ENCODE peak calls at places on chromosomes 4 and X, in six cellular contexts. Z, T, Q, H, R and A are unnamed samples.

GRCh38 chrX:50115973-50116372 is 84.8 kb downstream of the AKAP4 start:
- DNase-seq in Q (no peak), T (no peak), H (no peak), R (no peak), Z (no peak), A (no peak)

GRCh38 chrX:48683411-48683982 is at the start of gene WAS:
- DNase-seq in T (no peak), Q (no peak), Z (no peak), H (no peak), R (no peak), A (no peak)

GRCh38 chr4:39614487-39615162 is 24.0 kb downstream of the SMIM14 start:
- DNase-seq in Q (no peak), T (peak), H (no peak), R (no peak), Z (peak), A (no peak)

GRCh38 chr4:7030856-7031255 is 12.3 kb upstream of the TADA2B start:
- DNase-seq in T (no peak), Z (no peak), H (no peak), Q (no peak), R (no peak), A (no peak)

GRCh38 chrX:18701621-18702361 is 5.7 kb upstream of the PPEF1 start:
- DNase-seq in Q (no peak), H (no peak), T (peak), R (no peak), Z (peak), A (no peak)

GRCh38 chrX:119529355-119530276 is 35.6 kb downstream of the STEEP1 start:
- DNase-seq in R (no peak), H (no peak), T (no peak), Z (no peak), Q (no peak), A (no peak)

GRCh38 chrX:17024896-17025295 is 78.4 kb downstream of the REPS2 start:
- DNase-seq in T (no peak), Z (no peak), R (no peak), Q (peak), H (peak), A (no peak)

GRCh38 chrX:23779025-23779424 is 3.9 kb upstream of the SAT1 start:
- DNase-seq in Z (peak), Q (no peak), T (peak), H (no peak), R (no peak), A (no peak)

GRCh38 chr4:82765134-82765533 is 33.5 kb downstream of the SCD5 start:
- DNase-seq in H (no peak), R (no peak), T (no peak), Q (no peak), Z (no peak), A (no peak)

GRCh38 chrX:148872153-148872540 is 371.7 kb downstream of the AFF2 start:
- DNase-seq in Z (no peak), H (no peak), T (no peak), Q (no peak), R (no peak), A (no peak)
- H3K14ac ChIP-seq in Z (no peak), H (no peak), T (no peak), Q (no peak), R (no peak), A (no peak)

GRCh38 chr4:166673911-166674310 is 560.4 kb downstream of the SPOCK3 start:
- DNase-seq in H (no peak), Z (no peak), Q (no peak), T (no peak), R (no peak), A (no peak)

GRCh38 chr4:166670341-166670740 is 564.0 kb downstream of the SPOCK3 start:
- DNase-seq in Z (no peak), H (no peak), Q (no peak), T (no peak), R (no peak), A (no peak)

GRCh38 chr4:166680801-166681200 is 553.5 kb downstream of the SPOCK3 start:
- DNase-seq in Z (no peak), Q (no peak), T (peak), R (no peak), H (no peak), A (no peak)

DNA sequence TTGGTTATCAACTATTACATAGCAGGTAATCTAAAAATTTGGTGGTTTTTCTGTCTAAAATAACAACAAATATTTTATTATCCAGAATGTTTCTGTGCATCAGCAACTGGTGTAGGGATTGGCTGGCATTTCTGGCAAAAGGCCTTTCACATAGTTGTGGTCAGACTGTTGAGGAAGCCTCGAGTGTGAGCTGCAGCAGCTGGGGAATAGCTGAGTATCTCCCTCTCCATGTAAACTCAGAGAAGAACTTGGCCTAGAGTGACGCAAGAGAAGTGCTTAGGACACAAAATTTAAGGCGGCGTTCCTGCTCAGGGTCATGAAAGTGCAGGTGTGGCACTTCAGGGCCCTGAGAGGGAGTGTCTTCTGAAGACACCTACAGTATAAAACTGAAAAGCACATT is 558.9 kb downstream of the SPOCK3 start:
- DNase-seq in H (no peak), Q (no peak), T (peak), R (no peak), Z (no peak), A (no peak)
- H3K14ac ChIP-seq in H (no peak), Q (no peak), T (no peak), R (no peak), Z (no peak), A (no peak)

GRCh38 chrX:9657590-9658256 is 107.9 kb downstream of the GPR143 start:
- DNase-seq in Z (no peak), T (no peak), H (no peak), Q (no peak), R (no peak), A (no peak)
- H3K14ac ChIP-seq in Z (no peak), T (no peak), H (no peak), Q (no peak), R (no peak), A (no peak)

DNA sequence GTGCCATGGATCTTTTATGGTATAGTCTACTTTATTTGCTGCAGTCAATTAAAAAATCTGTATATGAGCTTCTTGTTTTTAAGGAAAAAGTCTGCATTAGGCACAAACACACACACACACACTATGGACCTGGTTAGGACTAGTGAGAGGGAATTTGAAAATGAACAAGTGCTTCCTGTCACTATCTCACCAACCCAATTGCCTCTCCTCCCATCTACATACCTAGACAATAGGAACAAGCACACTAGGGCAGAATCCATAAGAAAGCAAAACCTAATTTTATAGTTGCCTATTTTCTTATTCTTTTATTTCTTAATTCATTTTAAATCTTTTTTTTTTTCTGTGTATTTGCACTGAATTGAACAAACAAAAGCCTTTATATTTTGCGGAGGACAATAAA is 22.7 kb downstream of the PALLD start:
- DNase-seq in Z (no peak), H (no peak), R (no peak), Q (no peak), T (no peak), A (no peak)
- H3K14ac ChIP-seq in Z (no peak), H (no peak), R (no peak), Q (no peak), T (no peak), A (no peak)

DNA sequence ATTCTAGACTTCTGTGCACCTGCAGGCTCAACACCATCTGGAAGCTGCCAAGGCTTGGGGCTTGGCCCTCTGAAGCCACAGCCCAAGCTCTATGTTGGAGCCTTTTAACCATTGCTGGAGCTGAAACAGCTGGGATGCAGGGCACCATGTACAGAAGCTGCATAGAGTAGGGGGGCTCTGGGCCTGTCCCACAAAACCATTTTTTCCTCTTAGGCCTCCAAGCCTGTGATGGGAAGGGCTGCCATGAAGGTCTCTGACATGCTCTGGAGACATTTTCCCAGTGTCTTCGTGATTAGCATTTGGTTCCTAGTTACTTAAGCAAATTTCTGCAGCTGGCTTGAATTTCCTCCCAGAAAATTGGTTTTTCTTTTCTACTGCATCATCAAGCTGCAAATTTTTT is 999.3 kb upstream of the GRIA3 start:
- DNase-seq in Q (no peak), H (no peak), T (no peak), Z (no peak), R (no peak), A (no peak)
- H3K14ac ChIP-seq in Q (no peak), H (no peak), T (no peak), Z (no peak), R (no peak), A (no peak)